ENCODE peak calls at places on chromosomes 3 and 15, in seven cellular contexts. L is MCF 10A, N is HFFc6, Q is WTC11, O is GM04503, M is C1 segment of cervical spinal cord, A is GM23248. P is an unnamed sample.

GRCh38 chr3:99929409-99930139 is 111.9 kb downstream of the CMSS1 start:
- DNase-seq in N (peak), A (peak), O (no peak), L (peak), M (peak), Q (no peak), P (peak)

GRCh38 chr3:11774296-11774877 is 72.3 kb downstream of the TAMM41 start:
- DNase-seq in O (peak), Q (peak), L (peak), N (peak), M (no peak), A (peak), P (no peak)

GRCh38 chr3:189459231-189459630 is 172.0 kb upstream of the TP63 start:
- DNase-seq in N (no peak), O (no peak), A (no peak), Q (no peak), M (no peak), L (no peak), P (no peak)

GRCh38 chr3:4292301-4292700 is 10.9 kb upstream of the SETMAR start:
- DNase-seq in A (no peak), Q (no peak), N (no peak), L (no peak), M (no peak), O (no peak), P (no peak)

GRCh38 chr3:145807990-145808389 is 353.0 kb downstream of the PLOD2 start:
- DNase-seq in N (peak), Q (peak), A (peak), L (peak), O (peak), M (no peak), P (no peak)

GRCh38 chr3:156772588-156773206 is 53.5 kb upstream of the LEKR1 start:
- DNase-seq in O (no peak), L (peak), M (no peak), Q (no peak), N (no peak), A (peak), P (peak)

GRCh38 chr3:153165211-153165815 is 3.3 kb downstream of the RAP2B start:
- DNase-seq in M (no peak), O (no peak), L (no peak), Q (no peak), A (peak), N (no peak), P (no peak)

GRCh38 chr15:88932271-88932874 is 19.2 kb upstream of the MFGE8 start:
- DNase-seq in A (no peak), Q (no peak), N (no peak), L (no peak), O (no peak), M (no peak), P (peak)

GRCh38 chr3:18740631-18741583 is 315.8 kb upstream of the SATB1 start:
- DNase-seq in Q (no peak), O (no peak), M (no peak), A (no peak), N (no peak), L (no peak), P (no peak)

GRCh38 chr15:55255714-55256113 is 33.9 kb downstream of the RAB27A start:
- DNase-seq in A (no peak), Q (no peak), L (no peak), M (no peak), O (no peak), N (no peak), P (no peak)

GRCh38 chr3:196096382-196096953 is 14.6 kb upstream of the TFRC start:
- DNase-seq in L (no peak), O (no peak), N (no peak), Q (no peak), M (peak), A (peak), P (no peak)

GRCh38 chr3:13119471-13120220 is 46.4 kb upstream of the IQSEC1 start:
- DNase-seq in Q (no peak), A (no peak), N (no peak), O (no peak), L (no peak), M (no peak), P (no peak)

GRCh38 chr3:29696311-29696710 is 415.4 kb downstream of the RBMS3 start:
- DNase-seq in O (no peak), N (no peak), A (peak), M (no peak), Q (no peak), L (peak), P (no peak)

GRCh38 chr15:100895721-100896120 is 16.1 kb downstream of the ALDH1A3 start:
- DNase-seq in N (no peak), A (no peak), Q (no peak), L (no peak), O (no peak), M (no peak), P (no peak)

GRCh38 chr15:28191832-28192231 is 92.7 kb upstream of the OCA2 start:
- DNase-seq in N (peak), O (peak), M (peak), Q (peak), L (no peak), A (peak), P (no peak)

GRCh38 chr3:53141468-53141840 is 11.2 kb upstream of the RFT1 start:
- DNase-seq in L (no peak), O (no peak), N (no peak), Q (no peak), M (no peak), A (no peak), P (no peak)

GRCh38 chr3:177813322-177813721 is 616.0 kb upstream of the TBL1XR1 start:
- DNase-seq in A (no peak), L (peak), Q (no peak), N (no peak), O (no peak), M (no peak), P (no peak)

GRCh38 chr3:79367066-79367465 is 400.7 kb downstream of the ROBO1 start:
- DNase-seq in N (peak), L (no peak), Q (no peak), A (peak), M (no peak), O (peak), P (peak)

GRCh38 chr3:194548346-194549321 is 61.8 kb upstream of the ATP13A3 start:
- DNase-seq in L (no peak), O (no peak), M (no peak), N (no peak), Q (no peak), A (no peak), P (no peak)

GRCh38 chr3:32374788-32375595 is 16.7 kb upstream of the CMTM7 start:
- DNase-seq in L (peak), O (peak), Q (peak), N (peak), M (peak), A (peak), P (peak)

GRCh38 chr15:83323296-83323711 is 38.8 kb upstream of the BNC1 start:
- DNase-seq in O (peak), Q (no peak), A (peak), L (peak), N (peak), M (no peak), P (peak)

P was measured in foreskin keratinocyte.